ENCODE peak calls at places on chromosomes 16 and 17, in four cellular contexts. One of them, this sample, is unnamed.

GRCh38 chr16:27222499-27223225 is 19.3 kb downstream of the KDM8 start:
- DNase-seq in fibroblast of the aortic adventitia: peak; percentile 83
- DNase-seq in NCI-H1436: no peak
- DNase-seq in tibial artery: no peak
- DNase-seq in this sample: no peak

GRCh38 chr17:1056761-1057160 is 59.8 kb downstream of the TIMM22 start:
- DNase-seq in fibroblast of the aortic adventitia: no peak
- DNase-seq in NCI-H1436: no peak
- DNase-seq in tibial artery: no peak
- DNase-seq in this sample: no peak

GRCh38 chr16:85952197-85952596 is 53.2 kb downstream of the IRF8 start:
- DNase-seq in fibroblast of the aortic adventitia: no peak
- DNase-seq in NCI-H1436: no peak
- DNase-seq in tibial artery: no peak
- DNase-seq in this sample: no peak

GRCh38 chr17:66299721-66300120 is 2.7 kb upstream of the PRKCA start:
- DNase-seq in fibroblast of the aortic adventitia: no peak
- DNase-seq in NCI-H1436: no peak
- DNase-seq in tibial artery: no peak
- DNase-seq in this sample: no peak

GRCh38 chr17:13601776-13602551 is at the start of gene HS3ST3A1:
- DNase-seq in fibroblast of the aortic adventitia: peak; percentile 81
- DNase-seq in NCI-H1436: no peak
- DNase-seq in tibial artery: no peak
- DNase-seq in this sample: peak; percentile 81

GRCh38 chr16:2162676-2163118 is 7.1 kb downstream of the TRAF7 start:
- DNase-seq in fibroblast of the aortic adventitia: no peak
- DNase-seq in NCI-H1436: no peak
- DNase-seq in tibial artery: no peak
- DNase-seq in this sample: peak; percentile 63

GRCh38 chr17:28571255-28572122 is at the start of gene PIGS:
- DNase-seq in fibroblast of the aortic adventitia: peak; percentile 81
- DNase-seq in NCI-H1436: peak; percentile 96
- DNase-seq in tibial artery: peak; percentile 97
- DNase-seq in this sample: peak; percentile 96

GRCh38 chr17:73211745-73212144 is 18.9 kb downstream of the COG1 start:
- DNase-seq in fibroblast of the aortic adventitia: no peak
- DNase-seq in NCI-H1436: no peak
- DNase-seq in tibial artery: peak; percentile 41
- DNase-seq in this sample: no peak

GRCh38 chr17:45787044-45787443 is 2.9 kb downstream of the CRHR1 start:
- DNase-seq in fibroblast of the aortic adventitia: no peak
- DNase-seq in NCI-H1436: no peak
- DNase-seq in tibial artery: no peak
- DNase-seq in this sample: no peak

This sample was measured in hepatocyte.